ENCODE peak calls at places on chromosomes 6 and 20, in eight cellular contexts. Q is heart left ventricle; Z is CD8-positive, alpha-beta T cell; J is esophagus muscularis mucosa; O is IMR-90; N is pancreas; U is tibial nerve; X is prostate gland. A is an unnamed sample.

GRCh38 chr20:5073154-5074049 is 46.4 kb downstream of the PCNA start:
- DNase-seq in O (peak; percentile 22), Q (peak; percentile 90), U (peak; percentile 84), X (peak; percentile 96), Z (no peak), J (no peak), N (peak; percentile 90), A (peak; percentile 97)

GRCh38 chr6:25882066-25882496 is 8.0 kb upstream of the SLC17A3 start:
- DNase-seq in X (no peak), Q (peak; percentile 64), N (peak; percentile 28), U (no peak), Z (peak; percentile 63), J (no peak), O (no peak), A (peak; percentile 79)

GRCh38 chr6:11785953-11786579 is 7.5 kb upstream of the ADTRP start:
- DNase-seq in Z (peak; percentile 26), N (peak; percentile 20), J (no peak), X (no peak), O (no peak), U (no peak), Q (no peak), A (no peak)

GRCh38 chr6:170159040-170159965 is 131.6 kb downstream of the DLL1 start:
- DNase-seq in O (no peak), Z (no peak), U (no peak), J (no peak), N (no peak), Q (peak; percentile 44), X (no peak), A (no peak)

GRCh38 chr6:129785081-129785755 is 75.2 kb upstream of the ARHGAP18 start:
- DNase-seq in X (no peak), J (no peak), Z (no peak), Q (no peak), O (peak; percentile 42), N (no peak), U (no peak), A (no peak)

GRCh38 chr6:88048556-88048955 is 915 bp downstream of the SPACA1 start:
- DNase-seq in Z (no peak), N (no peak), X (no peak), J (no peak), Q (no peak), O (no peak), U (no peak), A (no peak)

GRCh38 chr6:7939186-7939863 is 28.7 kb upstream of the TXNDC5 start:
- DNase-seq in U (no peak), J (no peak), O (no peak), X (no peak), Z (no peak), N (no peak), Q (no peak), A (no peak)

GRCh38 chr6:124962617-124963415 is 579 bp downstream of the RNF217 start:
- DNase-seq in O (peak; percentile 35), U (no peak), N (peak; percentile 38), X (peak; percentile 41), Z (no peak), Q (peak; percentile 72), J (no peak), A (peak; percentile 71)

GRCh38 chr20:35947489-35947888 is 6.8 kb downstream of the SCAND1 start:
- DNase-seq in O (peak; percentile 4), Q (no peak), U (no peak), J (no peak), Z (peak; percentile 45), X (no peak), N (no peak), A (peak; percentile 55)

GRCh38 chr6:1665214-1665613 is 55.5 kb downstream of the FOXC1 start:
- DNase-seq in U (no peak), J (no peak), Z (no peak), X (no peak), Q (no peak), O (no peak), N (no peak), A (no peak)

GRCh38 chr6:72861935-72862432 is 240.1 kb downstream of the KCNQ5 start:
- DNase-seq in X (peak; percentile 11), O (peak; percentile 57), N (no peak), Z (no peak), U (no peak), J (no peak), Q (peak; percentile 23), A (no peak)

GRCh38 chr6:43823879-43824740 is 54.1 kb downstream of the VEGFA start:
- DNase-seq in Q (no peak), N (peak; percentile 88), X (no peak), U (no peak), Z (no peak), O (no peak), J (no peak), A (peak; percentile 92)

GRCh38 chr6:34152806-34153565 is 7.1 kb upstream of the GRM4 start:
- DNase-seq in J (no peak), U (no peak), Z (no peak), X (no peak), N (no peak), Q (peak; percentile 47), O (no peak), A (no peak)

GRCh38 chr20:39338977-39339376 is 376.8 kb downstream of the DHX35 start:
- DNase-seq in Z (no peak), Q (no peak), U (no peak), J (no peak), X (no peak), N (no peak), O (no peak), A (no peak)

GRCh38 chr6:15355683-15356099 is 109.8 kb downstream of the JARID2 start:
- DNase-seq in N (no peak), U (no peak), O (peak; percentile 50), X (no peak), J (no peak), Z (no peak), Q (no peak), A (no peak)
- H3K27me3 ChIP-seq in N (no peaks in the 10 kb centered on the region), U (no peaks in the 10 kb centered on the region), O (no peaks in the 10 kb centered on the region), X (no peaks in the 10 kb centered on the region), J (no peaks in the 10 kb centered on the region), Z (no peaks in the 10 kb centered on the region), Q (no peaks in the 10 kb centered on the region), A (no peaks in the 10 kb centered on the region)

GRCh38 chr20:57346477-57346876 is 4.6 kb upstream of the RAE1 start:
- DNase-seq in Z (peak; percentile 66), U (peak; percentile 74), O (peak; percentile 70), Q (peak; percentile 65), X (peak; percentile 73), N (peak; percentile 76), J (no peak), A (peak; percentile 65)
- TF ChIP-seq CTCF in Z (peak; percentile 71), U (peak; percentile 75), O (peak; percentile 85), Q (peak; percentile 77), X (peak; percentile 74), N (peak; percentile 46), J (peak; percentile 78), A (peak; percentile 78)

GRCh38 chr20:49278036-49278816 is at the start of gene ZNFX1:
- DNase-seq in J (peak; percentile 99), N (peak; percentile 98), X (peak; percentile 99), O (peak; percentile 96), Q (peak; percentile 99), U (peak; percentile 99), Z (peak; percentile 99), A (peak; percentile 100)

GRCh38 chr20:49276201-49276894 is 1.5 kb downstream of the ZNFX1 start:
- DNase-seq in J (no peak), X (no peak), Q (no peak), N (no peak), U (no peak), O (peak; percentile 74), Z (peak; percentile 65), A (no peak)

GRCh38 chr20:49277786-49278035 is 146 bp downstream of the ZNFX1 start:
- DNase-seq in U (no peak), J (no peak), O (no peak), Z (no peak), N (no peak), X (no peak), Q (no peak), A (no peak)

GRCh38 chr20:49275634-49276033 is 2.2 kb downstream of the ZNFX1 start:
- DNase-seq in J (no peak), Z (no peak), Q (no peak), U (no peak), N (no peak), X (no peak), O (no peak), A (no peak)

GRCh38 chr20:49276895-49277785 is 717 bp downstream of the ZNFX1 start:
- DNase-seq in J (no peak), N (no peak), U (peak; percentile 14), Q (peak; percentile 70), Z (peak; percentile 41), O (no peak), X (peak; percentile 38), A (peak; percentile 60)
- H3K4me3 ChIP-seq in J (peak overlapping the region; percentile 97), N (peak overlapping the region; percentile 74), U (peak overlapping the region; percentile 97), Q (peak overlapping the region; percentile 90), Z (peak overlapping the region; percentile 71), O (peak overlapping the region; percentile 53), X (peak overlapping the region; percentile 84), A (peak overlapping the region; percentile 60)

GRCh38 chr20:61055130-61055529 is 196.9 kb upstream of the CDH4 start:
- DNase-seq in O (no peak), N (no peak), Z (no peak), X (no peak), U (no peak), J (no peak), Q (no peak), A (no peak)
- H3K27me3 ChIP-seq in O (no peaks in the 10 kb centered on the region), N (no peaks in the 10 kb centered on the region), Z (no peaks in the 10 kb centered on the region), X (peaks cover 3% of the 10 kb centered on the region), U (no peaks in the 10 kb centered on the region), J (no peaks in the 10 kb centered on the region), Q (peaks cover 2% of the 10 kb centered on the region), A (no peaks in the 10 kb centered on the region)

A was measured in right lobe of liver.